ENCODE peak calls at places on chromosomes 12 and 14, in seven cellular contexts. A is endothelial cell of umbilical vein, F is K562, Z is upper lobe of left lung, J is A549, K is GM12892, N is stomach. W is an unnamed sample.

GRCh38 chr12:39127401-39127800 is 222.0 kb upstream of the CPNE8 start:
- DNase-seq in A (peak; percentile 92), F (no peak), Z (no peak), J (peak; percentile 75), K (no peak), N (no peak), W (peak; percentile 28)

GRCh38 chr12:108823804-108824203 is 33.6 kb downstream of the SSH1 start:
- DNase-seq in A (peak; percentile 50), F (peak; percentile 84), Z (no peak), J (no peak), K (no peak), N (no peak), W (no peak)

GRCh38 chr12:62268956-62269355 is 8.8 kb downstream of the USP15 start:
- DNase-seq in A (peak; percentile 39), F (no peak), Z (no peak), J (peak; percentile 11), K (no peak), N (no peak), W (no peak)

GRCh38 chr12:91926810-91927209 is 218.8 kb downstream of the BTG1 start:
- DNase-seq in A (peak; percentile 85), F (no peak), Z (no peak), J (peak; percentile 84), K (no peak), N (no peak), W (no peak)

GRCh38 chr12:47079894-47080724 is at the start of gene AMIGO2:
- DNase-seq in A (peak; percentile 91), F (peak; percentile 41), Z (peak; percentile 52), J (peak; percentile 95), K (no peak), N (peak; percentile 36), W (peak; percentile 64)

GRCh38 chr12:24791622-24792021 is 157.3 kb downstream of the BCAT1 start:
- DNase-seq in A (no peak), F (no peak), Z (no peak), J (no peak), K (no peak), N (no peak), W (no peak)

GRCh38 chr12:114668151-114668891 is 15.7 kb downstream of the TBX3 start:
- DNase-seq in A (peak; percentile 38), F (peak; percentile 75), Z (peak; percentile 71), J (peak; percentile 91), K (no peak), N (peak; percentile 82), W (peak; percentile 93)

GRCh38 chr12:41466762-41467270 is 278.7 kb downstream of the PDZRN4 start:
- DNase-seq in A (no peak), F (no peak), Z (no peak), J (no peak), K (no peak), N (peak; percentile 48), W (no peak)

GRCh38 chr14:67961676-67962075 is 142.1 kb downstream of the RAD51B start:
- DNase-seq in A (no peak), F (no peak), Z (no peak), J (no peak), K (no peak), N (no peak), W (no peak)

GRCh38 chr12:106767954-106768501 is 6.5 kb upstream of the RIC8B start:
- DNase-seq in A (no peak), F (peak; percentile 34), Z (no peak), J (peak; percentile 62), K (no peak), N (no peak), W (peak; percentile 44)

GRCh38 chr14:34981743-34982420 is 910 bp upstream of the SRP54 start:
- DNase-seq in A (no peak), F (peak; percentile 53), Z (peak; percentile 29), J (peak; percentile 58), K (no peak), N (no peak), W (no peak)

GRCh38 chr12:112833939-112834338 is 42.4 kb downstream of the RPH3A start:
- DNase-seq in A (no peak), F (no peak), Z (no peak), J (peak; percentile 66), K (no peak), N (no peak), W (no peak)

GRCh38 chr14:24072436-24072835 is 1.1 kb downstream of the CPNE6 start:
- DNase-seq in A (no peak), F (no peak), Z (no peak), J (no peak), K (no peak), N (peak; percentile 36), W (no peak)

GRCh38 chr12:57205931-57206330 is 10.7 kb upstream of the NXPH4 start:
- DNase-seq in A (no peak), F (no peak), Z (no peak), J (no peak), K (no peak), N (no peak), W (no peak)

GRCh38 chr12:27012982-27013255 is 1.3 kb downstream of the TM7SF3 start:
- DNase-seq in A (no peak), F (no peak), Z (no peak), J (no peak), K (no peak), N (no peak), W (no peak)

GRCh38 chr12:69196302-69197288 is 42.8 kb upstream of the CPSF6 start:
- DNase-seq in A (peak; percentile 4), F (peak; percentile 34), Z (no peak), J (peak; percentile 42), K (no peak), N (no peak), W (no peak)

GRCh38 chr14:91115986-91116385 is 2.1 kb downstream of the DGLUCY start:
- DNase-seq in A (peak; percentile 18), F (no peak), Z (no peak), J (no peak), K (no peak), N (peak; percentile 49), W (no peak)

DNA sequence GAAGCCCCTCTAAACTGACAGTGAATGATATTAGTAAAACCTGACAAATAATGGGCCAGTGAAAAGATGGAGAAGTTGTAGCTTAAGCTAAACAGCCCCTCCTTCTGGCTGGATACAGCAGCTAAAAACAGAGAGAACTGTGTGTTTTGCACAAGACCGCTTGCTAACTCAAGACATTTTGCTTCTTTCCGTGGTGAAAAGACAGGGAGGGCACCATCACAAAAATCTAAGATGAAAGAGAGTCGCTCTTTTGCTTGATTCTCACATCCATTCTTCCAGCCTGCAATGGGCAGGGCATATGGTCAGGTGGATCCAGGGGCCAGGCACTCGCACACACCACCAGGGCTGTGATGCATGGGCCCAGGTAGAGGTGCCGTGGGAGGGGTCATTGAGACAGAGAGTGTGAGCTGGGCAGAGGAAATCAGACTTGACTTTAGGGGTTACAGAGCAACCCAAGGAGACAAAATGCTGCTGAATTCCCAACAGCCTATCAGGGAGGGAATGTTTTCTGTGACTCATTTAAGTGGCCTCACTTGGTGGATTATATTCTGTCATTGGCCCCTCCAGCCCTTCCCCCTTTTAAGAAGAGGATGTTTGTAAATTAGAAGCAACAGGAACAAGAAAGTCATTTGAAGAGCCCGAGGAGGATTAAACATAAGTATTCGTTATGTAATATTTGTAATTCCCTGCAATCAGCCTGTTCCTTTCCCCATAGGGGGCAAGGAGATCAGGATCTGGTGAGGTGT is 12.2 kb downstream of the EMP1 start:
- DNase-seq in A (no peak), F (peak; percentile 5), Z (no peak), J (peak; percentile 67), K (no peak), N (no peak), W (no peak)
- TF ChIP-seq POLR2A in A (no peak), F (no peak), Z (no peak), J (no peak), K (no peak), N (no peak), W (no peak)

GRCh38 chr14:60734465-60735242 is at the start of gene MNAT1:
- DNase-seq in A (peak; percentile 90), F (peak; percentile 82), Z (peak; percentile 73), J (peak; percentile 90), K (no peak), N (peak; percentile 78), W (peak; percentile 13)
- TF ChIP-seq POLR2A in A (peak; percentile 77), F (peak; percentile 90), Z (no peak), J (peak; percentile 74), K (peak; percentile 86), N (no peak), W (peak; percentile 56)

DNA sequence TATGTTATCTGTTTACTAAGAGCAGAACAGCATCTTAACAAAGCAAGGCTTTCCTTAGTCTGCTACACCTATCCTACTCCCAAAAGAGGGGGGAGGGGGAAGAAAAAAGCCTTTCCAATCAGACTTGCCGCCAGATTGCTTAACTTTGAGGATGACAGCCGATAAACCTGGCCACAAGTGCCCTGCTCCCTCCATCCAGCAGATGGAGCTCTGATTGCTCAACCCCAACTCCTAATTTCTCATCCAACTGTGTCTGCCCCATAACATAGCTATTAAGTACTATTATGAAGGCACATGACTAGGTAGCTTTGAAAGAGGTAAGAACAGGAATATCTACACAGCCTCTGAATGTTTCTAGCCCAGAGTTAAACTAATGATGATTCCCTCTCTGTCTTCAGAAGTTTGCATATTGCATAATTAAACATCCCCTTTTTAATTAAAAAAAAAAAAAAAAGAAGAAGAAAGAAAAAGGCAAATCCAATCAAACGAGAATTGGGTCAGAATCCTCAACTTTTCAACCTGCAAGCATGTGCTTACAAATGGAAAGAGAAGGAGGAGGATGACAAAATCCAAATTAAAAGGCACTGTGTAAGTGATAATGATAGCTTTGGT is 247.4 kb downstream of the GALC start:
- DNase-seq in A (no peak), F (peak; percentile 1), Z (no peak), J (peak; percentile 37), K (no peak), N (no peak), W (no peak)
- TF ChIP-seq POLR2A in A (no peak), F (no peak), Z (no peak), J (no peak), K (no peak), N (no peak), W (no peak)

DNA sequence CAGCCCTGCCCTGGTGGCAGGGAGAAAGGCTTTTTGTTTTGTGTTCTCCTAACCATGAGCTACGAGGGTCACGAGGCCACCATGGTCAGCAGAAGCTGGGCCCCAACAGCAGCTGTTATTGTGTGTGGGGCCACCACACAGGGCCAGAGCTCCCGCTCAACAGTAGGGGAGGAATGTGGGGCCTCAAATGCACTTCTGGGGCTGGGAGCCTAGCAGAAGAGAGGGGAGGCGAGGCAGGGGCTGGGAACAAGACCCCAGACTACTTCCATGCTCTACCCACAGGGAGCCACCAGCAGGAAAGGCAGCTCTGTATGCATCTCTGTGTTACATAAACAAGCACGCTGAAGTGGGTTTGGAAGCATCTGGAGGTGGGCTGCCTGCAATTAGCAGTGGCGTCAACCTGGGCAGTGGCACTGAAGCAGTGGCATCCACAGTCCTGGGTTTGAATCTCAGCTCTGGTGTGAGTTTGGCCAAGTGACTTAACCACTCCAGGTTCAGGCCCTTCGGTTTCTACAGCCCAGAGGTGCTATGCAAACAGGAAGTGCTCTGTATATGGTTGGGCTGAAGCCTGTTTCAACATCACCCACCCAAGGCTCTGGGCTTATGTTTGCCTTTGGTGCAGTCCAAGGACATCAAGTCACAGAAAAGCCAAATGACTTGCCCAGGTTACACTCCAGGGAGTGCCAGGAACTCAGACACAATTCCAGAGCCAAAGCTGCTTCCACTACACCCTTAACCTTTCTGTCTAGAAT is 16.2 kb downstream of the GLTP start:
- DNase-seq in A (no peak), F (no peak), Z (peak; percentile 90), J (peak; percentile 66), K (no peak), N (peak; percentile 76), W (no peak)
- TF ChIP-seq POLR2A in A (no peak), F (no peak), Z (no peak), J (no peak), K (no peak), N (no peak), W (no peak)